ENCODE peak calls at places on chromosomes 11 and 22, in ten cellular contexts. S is astrocyte of the spinal cord, A is coronary artery, F is kidney epithelial cell, K is bronchial epithelial cell, Y is AG10803, I is cardiac muscle cell, W is prostate gland, T is mammary epithelial cell, Q is A549. E is an unnamed sample.

GRCh38 chr22:35523167-35523928 is 17.3 kb upstream of the RASD2 start:
- DNase-seq in W (peak), F (no peak), T (no peak), Y (no peak), S (no peak), I (no peak), Q (no peak), K (no peak), A (no peak), E (no peak)

GRCh38 chr11:62193954-62194353 is 3.9 kb downstream of the SCGB1D1 start:
- DNase-seq in K (peak), W (no peak), A (no peak), F (no peak), T (no peak), I (peak), S (no peak), Q (no peak), Y (no peak), E (no peak)

GRCh38 chr11:41283196-41283930 is 176.1 kb downstream of the LRRC4C start:
- DNase-seq in Q (no peak), S (no peak), Y (no peak), I (no peak), K (no peak), F (no peak), T (no peak), W (no peak), A (no peak), E (no peak)

GRCh38 chr22:48758905-48759875 is 1068.5 kb downstream of the BRD1 start:
- DNase-seq in W (no peak), I (no peak), T (no peak), F (no peak), Y (no peak), K (no peak), S (no peak), A (peak), Q (no peak), E (no peak)

GRCh38 chr22:36585841-36586240 is 56.9 kb upstream of the EIF3D start:
- DNase-seq in F (no peak), I (no peak), Y (no peak), W (no peak), Q (no peak), S (no peak), A (no peak), K (peak), T (peak), E (no peak)

GRCh38 chr22:32199961-32200360 is 4.9 kb downstream of the RFPL2 start:
- DNase-seq in S (no peak), F (no peak), Q (no peak), A (no peak), Y (no peak), T (no peak), I (no peak), K (no peak), W (no peak), E (no peak)

GRCh38 chr11:12581923-12582322 is 92.3 kb upstream of the TEAD1 start:
- DNase-seq in W (no peak), S (peak), K (peak), Y (peak), T (peak), I (peak), Q (peak), A (no peak), F (peak), E (peak)

GRCh38 chr11:2898366-2899079 is 12.9 kb upstream of the CDKN1C start:
- DNase-seq in K (peak), Q (peak), T (peak), A (peak), I (no peak), F (peak), Y (peak), S (peak), W (no peak), E (peak)

GRCh38 chr11:7571640-7572000 is 57.8 kb downstream of the PPFIBP2 start:
- DNase-seq in I (peak), K (peak), Y (peak), A (no peak), Q (peak), S (peak), F (no peak), W (peak), T (peak), E (peak)

GRCh38 chr11:17724020-17724908 is 4.9 kb downstream of the MYOD1 start:
- DNase-seq in I (no peak), W (no peak), F (no peak), Q (no peak), S (no peak), Y (no peak), K (no peak), A (no peak), T (no peak), E (no peak)

GRCh38 chr11:7522106-7522505 is 8.3 kb downstream of the PPFIBP2 start:
- DNase-seq in A (no peak), T (no peak), F (no peak), S (no peak), Q (no peak), Y (no peak), K (no peak), W (no peak), I (no peak), E (no peak)

GRCh38 chr11:69076129-69076791 is 27.5 kb downstream of the TPCN2 start:
- DNase-seq in S (peak), I (no peak), K (no peak), A (no peak), Q (no peak), T (peak), F (peak), W (no peak), Y (peak), E (no peak)

GRCh38 chr11:69921429-69922014 is 102.3 kb upstream of the FGF3 start:
- DNase-seq in F (no peak), Y (no peak), T (no peak), I (no peak), K (no peak), S (no peak), A (peak), W (no peak), Q (no peak), E (no peak)

GRCh38 chr11:118938491-118939411 is 13.0 kb upstream of the BCL9L start:
- DNase-seq in S (peak), W (no peak), A (no peak), I (no peak), F (peak), Q (peak), K (peak), Y (peak), T (peak), E (peak)

GRCh38 chr11:91795139-91795887 is 429.3 kb upstream of the FAT3 start:
- DNase-seq in Q (no peak), A (no peak), W (no peak), T (no peak), F (peak), S (peak), Y (no peak), I (no peak), K (no peak), E (no peak)

GRCh38 chr11:66902486-66903177 is 45.8 kb downstream of the LRFN4 start:
- DNase-seq in S (no peak), A (no peak), Y (no peak), Q (no peak), T (no peak), K (no peak), F (no peak), I (no peak), W (no peak), E (no peak)

GRCh38 chr11:17543574-17544180 is 539 bp downstream of the USH1C start:
- DNase-seq in I (no peak), K (no peak), S (no peak), W (no peak), T (no peak), Y (no peak), Q (no peak), F (no peak), A (no peak), E (no peak)

GRCh38 chr11:65435981-65436411 is 13.4 kb downstream of the NEAT1 start:
- DNase-seq in T (no peak), F (no peak), S (peak), I (no peak), K (no peak), Q (peak), A (peak), W (peak), Y (peak), E (no peak)

GRCh38 chr11:9203715-9204311 is 61.3 kb downstream of the DENND5A start:
- DNase-seq in T (no peak), W (no peak), F (no peak), Q (peak), Y (no peak), A (no peak), S (no peak), K (no peak), I (peak), E (no peak)

GRCh38 chr11:56994532-56994931 is 5.8 kb downstream of the OR5AK2 start:
- DNase-seq in I (no peak), T (no peak), W (no peak), S (no peak), F (no peak), A (no peak), Y (no peak), K (no peak), Q (no peak), E (no peak)

GRCh38 chr11:130873766-130874165 is 42.5 kb downstream of the SNX19 start:
- DNase-seq in Q (no peak), K (peak), F (no peak), I (no peak), T (peak), A (no peak), S (peak), Y (peak), W (no peak), E (peak)

GRCh38 chr11:10072841-10073240 is 221.2 kb downstream of the SBF2 start:
- DNase-seq in Y (no peak), Q (no peak), S (no peak), W (no peak), A (no peak), T (peak), K (peak), I (no peak), F (no peak), E (no peak)

GRCh38 chr11:45857834-45858492 is 10.7 kb downstream of the CRY2 start:
- DNase-seq in K (no peak), F (peak), S (peak), I (peak), T (peak), Y (peak), A (no peak), Q (no peak), W (no peak), E (peak)

GRCh38 chr11:131609317-131609716 is 238.9 kb downstream of the NTM start:
- DNase-seq in I (no peak), S (peak), K (peak), F (peak), Q (no peak), A (no peak), W (no peak), Y (peak), T (peak), E (no peak)

GRCh38 chr11:11691296-11692141 is 69.7 kb upstream of the GALNT18 start:
- DNase-seq in Q (no peak), A (no peak), W (no peak), I (no peak), K (no peak), S (no peak), Y (no peak), F (no peak), T (no peak), E (no peak)

GRCh38 chr11:113934797-113935196 is 30.2 kb downstream of the HTR3B start:
- DNase-seq in Y (no peak), A (no peak), W (no peak), S (no peak), K (no peak), Q (no peak), I (no peak), F (no peak), T (no peak), E (no peak)

GRCh38 chr22:28989035-28989464 is 72.6 kb downstream of the C22orf31 start:
- DNase-seq in F (peak), T (peak), A (no peak), Y (no peak), I (no peak), K (peak), Q (no peak), S (no peak), W (no peak), E (no peak)

GRCh38 chr11:69065136-69065710 is 16.5 kb downstream of the TPCN2 start:
- DNase-seq in I (no peak), Q (no peak), K (no peak), Y (no peak), F (no peak), S (no peak), W (no peak), T (no peak), A (no peak), E (no peak)

GRCh38 chr22:44172370-44173108 is 8.2 kb upstream of the PARVG start:
- DNase-seq in F (no peak), A (no peak), S (no peak), Y (peak), T (no peak), Q (no peak), W (peak), I (no peak), K (no peak), E (peak)

GRCh38 chr22:20639343-20639742 is 131.9 kb downstream of the MED15 start:
- DNase-seq in A (no peak), I (no peak), W (no peak), Y (no peak), K (no peak), S (no peak), Q (no peak), T (no peak), F (no peak), E (no peak)

GRCh38 chr22:37492428-37493344 is 6.5 kb upstream of the MFNG start:
- DNase-seq in T (peak), F (no peak), Y (peak), K (peak), I (peak), Q (peak), W (no peak), S (peak), A (no peak), E (peak)

GRCh38 chr11:28757725-28758515 is 649.7 kb downstream of the METTL15 start:
- DNase-seq in F (no peak), K (peak), W (no peak), A (no peak), S (peak), I (no peak), Q (peak), Y (peak), T (no peak), E (peak)

GRCh38 chr11:60866911-60867870 is at the start of gene ZP1:
- DNase-seq in F (no peak), S (no peak), I (no peak), A (no peak), Q (no peak), W (peak), K (no peak), Y (no peak), T (no peak), E (no peak)

GRCh38 chr11:62124186-62125113 is 639 bp downstream of the INCENP start:
- DNase-seq in K (peak), W (peak), Q (no peak), A (peak), S (peak), Y (peak), T (peak), I (peak), F (no peak), E (peak)

GRCh38 chr11:80436547-80436946 is 995.7 kb upstream of the TENM4 start:
- DNase-seq in W (no peak), Y (no peak), K (no peak), A (no peak), F (no peak), T (no peak), S (no peak), I (no peak), Q (no peak), E (no peak)

GRCh38 chr11:119484741-119485605 is 62.0 kb upstream of the THY1 start:
- DNase-seq in W (no peak), Q (no peak), T (no peak), Y (no peak), F (no peak), I (no peak), K (no peak), S (no peak), A (peak), E (no peak)

GRCh38 chr11:1574256-1575242 is 2.5 kb upstream of the DUSP8 start:
- DNase-seq in S (no peak), K (no peak), T (peak), A (no peak), F (no peak), Q (peak), I (peak), W (peak), Y (peak), E (peak)

GRCh38 chr22:23260645-23261581 is 80.6 kb downstream of the BCR start:
- DNase-seq in Q (no peak), A (no peak), W (no peak), Y (no peak), F (no peak), I (no peak), T (no peak), K (no peak), S (no peak), E (no peak)

GRCh38 chr22:23257889-23258825 is 77.8 kb downstream of the BCR start:
- DNase-seq in S (no peak), A (no peak), Q (no peak), Y (no peak), T (no peak), K (no peak), I (no peak), F (no peak), W (no peak), E (no peak)

GRCh38 chr22:23261900-23262450 is 81.7 kb downstream of the BCR start:
- DNase-seq in Y (no peak), K (no peak), S (no peak), F (no peak), W (no peak), Q (no peak), A (no peak), T (no peak), I (no peak), E (no peak)

GRCh38 chr22:23258826-23259170 is 78.5 kb downstream of the BCR start:
- DNase-seq in T (no peak), Q (no peak), K (no peak), W (no peak), I (no peak), S (no peak), A (no peak), F (no peak), Y (no peak), E (no peak)

DNA sequence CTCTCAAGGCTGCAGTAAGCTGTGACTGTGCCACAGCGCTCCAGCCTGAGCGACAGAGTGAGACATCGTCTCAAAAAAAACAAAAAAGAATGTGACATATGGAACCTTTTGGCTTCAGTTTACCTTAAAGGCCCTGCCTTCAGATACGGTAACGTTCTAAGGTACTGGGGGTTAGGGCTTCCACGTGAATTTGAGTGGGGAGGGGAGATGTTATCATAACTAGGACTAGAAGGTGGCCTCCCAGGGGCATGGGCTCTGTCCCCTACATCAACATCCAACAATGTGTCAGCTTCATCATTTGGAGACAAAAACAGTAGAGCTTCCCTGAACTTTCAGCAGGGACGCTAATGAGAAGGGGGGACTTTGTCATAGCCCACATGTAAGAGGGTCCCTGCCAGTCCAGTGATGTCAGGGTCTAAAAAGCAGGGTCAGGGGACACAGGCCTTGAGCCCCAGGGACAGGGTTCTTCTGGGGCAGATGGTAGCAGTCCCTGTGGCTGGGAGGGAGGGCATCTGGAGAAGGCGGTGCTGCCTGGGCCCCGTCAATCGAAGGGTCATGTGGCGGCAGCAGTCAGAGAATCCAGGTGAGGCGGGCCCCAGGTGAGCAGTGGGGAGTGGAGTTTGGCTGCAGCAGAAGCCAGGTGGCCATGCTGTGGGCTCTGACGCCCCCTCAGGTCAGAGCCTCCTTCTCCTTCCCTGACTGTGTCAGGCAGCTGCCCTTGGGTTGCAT is 79.8 kb downstream of the BCR start:
- DNase-seq in Q (no peak), A (no peak), F (no peak), T (no peak), I (no peak), K (no peak), Y (no peak), W (no peak), S (no peak), E (no peak)
- TF ChIP-seq CTCF in Q (no peak), A (no peak), F (no peak), T (no peak), I (no peak), K (no peak), Y (no peak), W (no peak), S (no peak), E (no peak)

GRCh38 chr11:128482512-128483191 is 104.7 kb downstream of the ETS1 start:
- DNase-seq in Y (peak), T (no peak), W (no peak), I (no peak), Q (no peak), K (no peak), F (no peak), S (peak), A (no peak), E (no peak)
- H3K4me3 ChIP-seq in Y (no peak), T (no peak), W (no peak), I (no peak), Q (no peak), K (no peak), F (no peak), S (no peak), A (peak), E (no peak)

DNA sequence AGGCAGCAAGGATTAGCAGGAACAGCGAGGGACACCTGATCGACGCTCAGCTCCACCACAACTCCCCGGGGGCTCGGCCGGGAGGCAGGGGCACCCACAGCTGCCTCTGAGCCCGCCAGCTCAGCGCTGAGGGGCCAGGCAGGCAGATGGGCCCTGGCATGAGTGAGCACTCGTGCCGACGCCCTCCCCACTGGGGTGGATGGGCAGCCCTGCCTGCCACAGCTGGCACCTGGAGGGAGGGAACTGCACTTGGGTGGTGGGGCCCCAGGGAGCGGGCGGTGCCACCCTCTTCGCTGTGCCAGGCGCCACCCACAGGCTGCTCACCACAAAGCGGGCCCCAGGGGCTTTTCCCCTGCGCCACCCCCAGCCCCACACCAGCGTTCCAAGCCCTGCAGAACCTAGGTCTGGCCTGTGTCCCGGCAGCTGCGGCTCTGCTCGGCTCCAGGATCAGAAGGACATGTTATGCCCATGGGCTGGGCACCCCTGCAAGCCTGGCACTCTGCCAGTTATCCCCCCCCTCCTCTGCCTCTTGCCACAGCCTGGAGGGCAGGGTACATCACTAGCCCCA is 28.8 kb downstream of the WNT7B start:
- DNase-seq in F (no peak), I (no peak), Y (no peak), T (no peak), Q (no peak), S (no peak), K (no peak), A (no peak), W (no peak), E (no peak)
- TF ChIP-seq CTCF in F (no peak), I (no peak), Y (no peak), T (no peak), Q (no peak), S (no peak), K (no peak), A (no peak), W (no peak), E (no peak)

GRCh38 chr22:16827506-16827905 is 2.3 kb upstream of the XKR3 start:
- DNase-seq in A (no peak), S (no peak), I (no peak), Q (no peak), F (no peak), T (no peak), Y (no peak), K (no peak), W (no peak), E (no peak)

GRCh38 chr22:16828876-16829275 is 3.7 kb upstream of the XKR3 start:
- DNase-seq in W (no peak), I (no peak), S (no peak), F (no peak), K (no peak), T (no peak), Q (no peak), Y (no peak), A (no peak), E (no peak)

GRCh38 chr22:16829985-16830384 is 4.8 kb upstream of the XKR3 start:
- DNase-seq in Y (no peak), F (no peak), A (no peak), Q (no peak), T (no peak), W (no peak), S (no peak), K (no peak), I (no peak), E (no peak)

GRCh38 chr22:16819249-16819648 is 6.0 kb downstream of the XKR3 start:
- DNase-seq in K (no peak), A (no peak), T (no peak), F (no peak), Q (no peak), Y (peak), I (no peak), W (no peak), S (no peak), E (no peak)

GRCh38 chr22:16824718-16825687 is at the start of gene XKR3:
- DNase-seq in K (no peak), T (no peak), Q (no peak), Y (peak), I (no peak), A (no peak), S (no peak), F (peak), W (no peak), E (no peak)
- H3K4me3 ChIP-seq in K (no peak), T (no peak), Q (no peak), Y (no peak), I (no peak), A (peak), S (no peak), F (no peak), W (no peak), E (no peak)

E was measured in foreskin fibroblast.